ENCODE peak calls at places on chromosomes 4 and X, in five cellular contexts. H is WERI-Rb-1, R is aorta, P is uterus, T is cardiac muscle cell. G is an unnamed sample. For H3K36me3, the result is how much of the 10 kb centered on the place peaks cover.

GRCh38 chrX:45449982-45450381 is 249.3 kb upstream of the DIPK2B start:
- DNase-seq in H (no peak), R (no peak), P (no peak), T (no peak), G (no peak)

GRCh38 chr4:121457278-121457875 is 76.6 kb upstream of the QRFPR start:
- DNase-seq in H (no peak), R (no peak), P (no peak), T (peak), G (no peak)

GRCh38 chr4:146545102-146545501 is 23.4 kb upstream of the SLC10A7 start:
- DNase-seq in H (peak), R (no peak), P (no peak), T (peak), G (peak)

GRCh38 chr4:156619154-156619934 is 352.3 kb downstream of the PDGFC start:
- DNase-seq in H (no peak), R (no peak), P (no peak), T (no peak), G (no peak)

GRCh38 chr4:115929373-115929772 is 816.0 kb upstream of the NDST4 start:
- DNase-seq in H (no peak), R (no peak), P (no peak), T (no peak), G (no peak)

GRCh38 chr4:186149872-186150271 is 41.5 kb upstream of the CYP4V2 start:
- DNase-seq in H (peak), R (peak), P (peak), T (peak), G (peak)

GRCh38 chr4:74428278-74428677 is 16.7 kb upstream of the AREG start:
- DNase-seq in H (no peak), R (no peak), P (no peak), T (no peak), G (no peak)

GRCh38 chr4:102787096-102787867 is 26.5 kb upstream of the MANBA start:
- DNase-seq in H (no peak), R (peak), P (no peak), T (no peak), G (no peak)

GRCh38 chrX:80812176-80812575 is 2.5 kb upstream of the BRWD3 start:
- DNase-seq in H (peak), R (no peak), P (no peak), T (peak), G (peak)

GRCh38 chr4:74504212-74504611 is 59.3 kb downstream of the AREG start:
- DNase-seq in H (no peak), R (no peak), P (no peak), T (no peak), G (no peak)

GRCh38 chr4:154231796-154232478 is 259.7 kb downstream of the DCHS2 start:
- DNase-seq in H (no peak), R (no peak), P (no peak), T (no peak), G (no peak)

GRCh38 chr4:8374851-8375649 is 65.5 kb downstream of the ACOX3 start:
- DNase-seq in H (no peak), R (peak), P (no peak), T (no peak), G (no peak)

GRCh38 chrX:22533898-22534297 is 261.2 kb downstream of the CBLL2 start:
- DNase-seq in H (peak), R (no peak), P (no peak), T (peak), G (no peak)

GRCh38 chrX:9023293-9023692 is 10.6 kb downstream of the FAM9B start:
- DNase-seq in H (no peak), R (no peak), P (no peak), T (no peak), G (peak)

GRCh38 chr4:3801521-3801920 is 35.3 kb downstream of the ADRA2C start:
- DNase-seq in H (no peak), R (peak), P (no peak), T (no peak), G (no peak)

DNA sequence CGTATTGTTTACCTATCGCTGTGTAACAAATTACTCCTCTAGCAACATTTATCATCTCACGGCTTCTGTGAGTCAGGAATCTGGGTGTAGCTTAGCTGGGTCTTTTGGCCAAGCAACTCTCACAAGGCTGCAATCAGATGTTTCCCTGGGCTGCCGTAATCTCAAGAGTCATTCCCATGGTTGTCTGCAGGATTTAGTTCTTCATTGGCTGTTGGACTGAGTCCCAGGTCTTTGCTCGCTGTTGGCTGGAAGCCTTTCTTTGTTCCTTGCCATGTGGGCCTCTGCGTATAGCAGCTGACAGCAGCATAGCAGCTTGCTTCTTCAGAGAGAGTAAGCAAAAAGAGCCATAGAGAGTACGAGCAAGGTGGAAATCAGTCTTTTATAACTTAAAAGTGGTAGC is 16.8 kb downstream of the POLR2B start:
- DNase-seq in H (no peak), R (no peak), P (peak), T (no peak), G (no peak)
- H3K36me3 ChIP-seq in H (half or more), R (under half), P (under half), T (under half), G (half or more)

DNA sequence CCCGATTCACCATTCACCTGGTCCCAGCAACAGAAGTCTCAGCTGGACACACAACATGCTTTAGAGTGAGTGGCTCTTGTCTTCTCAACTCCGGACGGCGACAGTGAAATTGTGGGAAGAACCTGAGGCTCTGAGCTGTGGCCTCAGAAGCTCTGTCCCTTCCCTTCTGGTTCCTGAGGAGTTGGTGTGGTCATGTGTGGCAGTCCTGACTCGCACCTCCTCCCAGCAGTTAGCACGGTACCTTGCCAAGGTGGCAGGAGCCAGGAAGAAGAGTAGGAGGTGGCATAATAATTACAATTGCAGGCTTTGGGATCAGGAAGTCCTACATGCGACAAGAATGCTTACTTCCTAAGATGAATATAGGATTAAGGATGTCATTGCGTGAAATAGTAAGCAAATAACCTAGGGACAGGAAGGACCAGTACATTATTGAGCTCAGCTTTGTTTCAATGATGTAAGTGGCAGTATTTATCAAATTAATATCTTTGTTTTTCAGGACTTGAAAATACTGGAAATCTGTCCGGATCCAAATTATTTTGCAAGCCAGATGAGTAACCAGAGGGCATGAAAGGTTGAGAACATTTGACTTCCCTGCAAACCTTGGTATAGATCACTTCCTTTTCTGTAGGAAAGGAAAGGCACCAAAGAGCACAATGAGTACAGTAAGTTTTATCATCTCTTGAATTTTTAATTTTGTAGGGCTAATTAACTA is 21.1 kb downstream of the RNF4 start:
- DNase-seq in H (no peak), R (no peak), P (no peak), T (no peak), G (no peak)
- H3K36me3 ChIP-seq in H (half or more), R (under half), P (under half), T (under half), G (half or more)

DNA sequence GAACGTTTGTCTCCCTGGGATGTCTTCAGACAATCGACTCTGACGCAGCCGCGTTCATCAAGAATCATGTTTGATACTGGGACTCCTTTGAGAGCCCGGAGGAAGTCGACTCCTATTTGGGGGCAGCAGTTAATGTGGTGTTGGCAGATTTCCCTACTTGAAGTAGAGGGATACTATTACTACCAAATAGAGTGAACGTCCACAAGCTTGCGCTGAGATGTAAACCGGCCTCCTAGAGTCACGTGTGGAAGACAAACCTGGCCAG is 18.7 kb downstream of the PIGG start:
- DNase-seq in H (no peak), R (no peak), P (no peak), T (no peak), G (no peak)
- H3K36me3 ChIP-seq in H (half or more), R (under half), P (under half), T (under half), G (half or more)

GRCh38 chr4:162139412-162139811 is 24.4 kb downstream of the FSTL5 start:
- DNase-seq in H (no peak), R (no peak), P (no peak), T (no peak), G (no peak)
- H3K36me3 ChIP-seq in H (under half), R (under half), P (under half), T (under half), G (under half)

DNA sequence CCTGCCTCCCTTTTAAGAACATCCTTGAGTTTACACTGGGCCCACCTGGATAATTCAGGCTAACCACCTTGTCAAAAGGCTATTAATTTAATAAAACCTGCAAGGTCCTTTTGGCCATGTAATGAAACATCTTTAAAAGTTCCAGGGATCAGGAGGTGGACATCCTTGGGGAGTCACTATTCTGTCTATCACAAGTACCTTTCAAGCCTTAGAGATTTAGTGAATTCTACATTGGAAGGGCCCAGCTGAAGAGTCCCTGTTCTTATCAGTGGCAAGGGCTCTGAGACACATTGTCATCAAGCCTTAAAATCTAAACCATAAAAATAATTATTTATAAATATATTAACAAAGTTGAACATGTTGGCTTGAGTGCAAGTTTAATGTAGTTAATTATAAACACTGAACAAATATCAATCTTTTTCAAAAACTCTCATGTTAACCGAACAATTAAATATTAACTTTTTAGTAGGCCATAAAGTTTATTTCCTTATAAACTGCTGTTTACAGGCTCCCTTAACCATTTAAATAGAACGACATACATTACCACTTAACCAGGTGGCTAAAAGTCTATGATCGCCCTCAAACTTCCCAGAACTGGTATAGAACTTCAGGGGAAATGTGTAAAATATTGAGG is 104.4 kb upstream of the CBR4 start:
- DNase-seq in H (no peak), R (no peak), P (no peak), T (no peak), G (no peak)
- H3K36me3 ChIP-seq in H (under half), R (under half), P (under half), T (under half), G (under half)

DNA sequence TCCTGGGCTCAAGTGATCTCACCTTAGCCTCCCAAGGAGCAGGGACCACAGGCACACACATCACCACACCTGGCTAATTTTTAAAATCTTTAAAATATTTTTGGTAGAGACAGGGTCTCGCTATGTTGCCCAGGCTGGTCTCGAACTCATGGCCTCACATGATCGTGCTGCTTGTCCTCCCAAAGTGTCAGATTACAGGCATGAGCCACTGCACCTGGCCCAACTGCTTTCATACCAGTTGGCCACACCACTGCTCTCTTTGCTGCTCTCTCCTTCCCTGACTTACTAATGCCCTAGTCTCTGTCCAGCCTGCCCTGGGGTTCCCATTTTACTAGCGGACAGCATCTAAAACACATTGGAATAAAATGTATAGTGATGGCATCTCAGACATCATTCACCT is 67.1 kb downstream of the CLDN22 start:
- DNase-seq in H (no peak), R (no peak), P (no peak), T (no peak), G (no peak)
- H3K36me3 ChIP-seq in H (under half), R (under half), P (under half), T (under half), G (under half)

GRCh38 chr4:56475917-56476316 is 8.5 kb downstream of the SRP72 start:
- DNase-seq in H (no peak), R (no peak), P (no peak), T (no peak), G (peak)

GRCh38 chr4:56477192-56477706 is 9.8 kb downstream of the SRP72 start:
- DNase-seq in H (no peak), R (no peak), P (no peak), T (no peak), G (no peak)

DNA sequence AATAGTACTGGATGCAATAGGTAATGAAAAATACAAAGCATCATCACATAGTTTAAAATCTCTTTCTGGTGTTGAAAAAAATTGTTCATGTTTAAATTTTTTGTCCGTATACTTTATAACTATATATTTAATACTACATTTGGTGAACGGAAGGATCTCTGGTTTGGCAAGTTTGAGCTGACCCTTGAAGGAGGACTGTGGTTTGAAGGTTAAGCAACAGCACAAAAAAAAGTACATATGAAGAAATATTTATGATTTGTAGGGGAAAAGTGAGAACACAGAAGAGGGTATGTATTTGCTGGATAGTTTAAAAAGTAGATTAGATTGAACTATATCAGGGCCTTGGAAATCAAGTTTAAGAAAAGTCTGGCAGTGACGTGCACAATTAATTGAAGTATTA is 13.3 kb downstream of the SRP72 start:
- DNase-seq in H (no peak), R (no peak), P (no peak), T (no peak), G (no peak)
- H3K36me3 ChIP-seq in H (half or more), R (under half), P (under half), T (half or more), G (half or more)

GRCh38 chr4:128855656-128856055 is 46.2 kb downstream of the JADE1 start:
- DNase-seq in H (no peak), R (no peak), P (no peak), T (no peak), G (no peak)
- H3K36me3 ChIP-seq in H (half or more), R (under half), P (under half), T (under half), G (half or more)

G was measured in OCI-LY7.